ENCODE peak calls at places on chromosomes 4 and X, in six cellular contexts. One of them, this sample, is unnamed.

GRCh38 chr4:27463816-27464215 is 603.2 kb downstream of the STIM2 start:
- DNase-seq in SK-N-SH: no peak
- DNase-seq in mucosa of descending colon: no peak
- DNase-seq in fibroblast of mammary gland: peak
- DNase-seq in GM23248: peak
- DNase-seq in Karpas-422: no peak
- DNase-seq in this sample: no peak

GRCh38 chr4:6012200-6012599 is 6.0 kb downstream of the C4orf50 start:
- DNase-seq in SK-N-SH: no peak
- DNase-seq in mucosa of descending colon: no peak
- DNase-seq in fibroblast of mammary gland: no peak
- DNase-seq in GM23248: no peak
- DNase-seq in Karpas-422: no peak
- DNase-seq in this sample: no peak

GRCh38 chr4:138055890-138056289 is 186.3 kb downstream of the SLC7A11 start:
- DNase-seq in SK-N-SH: no peak
- DNase-seq in mucosa of descending colon: no peak
- DNase-seq in fibroblast of mammary gland: peak
- DNase-seq in GM23248: peak
- DNase-seq in Karpas-422: no peak
- DNase-seq in this sample: no peak

GRCh38 chrX:119760026-119760902 is 1.9 kb downstream of the SOWAHD start:
- DNase-seq in SK-N-SH: peak
- DNase-seq in mucosa of descending colon: no peak
- DNase-seq in fibroblast of mammary gland: no peak
- DNase-seq in GM23248: no peak
- DNase-seq in Karpas-422: no peak
- DNase-seq in this sample: no peak

GRCh38 chr4:121053601-121054143 is 18.7 kb downstream of the NDNF start:
- DNase-seq in SK-N-SH: no peak
- DNase-seq in mucosa of descending colon: peak
- DNase-seq in fibroblast of mammary gland: peak
- DNase-seq in GM23248: peak
- DNase-seq in Karpas-422: no peak
- DNase-seq in this sample: no peak

GRCh38 chr4:40912455-40913055 is 162.8 kb downstream of the NSUN7 start:
- DNase-seq in SK-N-SH: no peak
- DNase-seq in mucosa of descending colon: no peak
- DNase-seq in fibroblast of mammary gland: no peak
- DNase-seq in GM23248: peak
- DNase-seq in Karpas-422: no peak
- DNase-seq in this sample: no peak

GRCh38 chr4:105990933-105991332 is 95.7 kb downstream of the NPNT start:
- DNase-seq in SK-N-SH: peak
- DNase-seq in mucosa of descending colon: peak
- DNase-seq in fibroblast of mammary gland: peak
- DNase-seq in GM23248: peak
- DNase-seq in Karpas-422: no peak
- DNase-seq in this sample: no peak

GRCh38 chr4:29128810-29129209 is 1591.4 kb upstream of the PCDH7 start:
- DNase-seq in SK-N-SH: no peak
- DNase-seq in mucosa of descending colon: no peak
- DNase-seq in fibroblast of mammary gland: no peak
- DNase-seq in GM23248: no peak
- DNase-seq in Karpas-422: no peak
- DNase-seq in this sample: no peak

GRCh38 chrX:133045986-133046385 is 50.9 kb downstream of the USP26 start:
- DNase-seq in SK-N-SH: no peak
- DNase-seq in mucosa of descending colon: no peak
- DNase-seq in fibroblast of mammary gland: peak
- DNase-seq in GM23248: peak
- DNase-seq in Karpas-422: peak
- DNase-seq in this sample: peak

GRCh38 chrX:318068-318738 is 393 bp downstream of the GTPBP6 start:
- DNase-seq in SK-N-SH: peak
- DNase-seq in mucosa of descending colon: peak
- DNase-seq in fibroblast of mammary gland: peak
- DNase-seq in GM23248: peak
- DNase-seq in Karpas-422: peak
- DNase-seq in this sample: peak

GRCh38 chrX:52983526-52983925 is 25.2 kb upstream of the FAM156A start:
- DNase-seq in SK-N-SH: no peak
- DNase-seq in mucosa of descending colon: no peak
- DNase-seq in fibroblast of mammary gland: peak
- DNase-seq in GM23248: peak
- DNase-seq in Karpas-422: no peak
- DNase-seq in this sample: peak

GRCh38 chrX:118730500-118731247 is 3.3 kb downstream of the IL13RA1 start:
- DNase-seq in SK-N-SH: no peak
- DNase-seq in mucosa of descending colon: no peak
- DNase-seq in fibroblast of mammary gland: peak
- DNase-seq in GM23248: peak
- DNase-seq in Karpas-422: no peak
- DNase-seq in this sample: no peak

GRCh38 chrX:136310411-136310810 is 9.6 kb downstream of the ADGRG4 start:
- DNase-seq in SK-N-SH: no peak
- DNase-seq in mucosa of descending colon: no peak
- DNase-seq in fibroblast of mammary gland: peak
- DNase-seq in GM23248: peak
- DNase-seq in Karpas-422: no peak
- DNase-seq in this sample: no peak

GRCh38 chrX:77779695-77780094 is 6.3 kb downstream of the ATRX start:
- DNase-seq in SK-N-SH: no peak
- DNase-seq in mucosa of descending colon: no peak
- DNase-seq in fibroblast of mammary gland: no peak
- DNase-seq in GM23248: no peak
- DNase-seq in Karpas-422: no peak
- DNase-seq in this sample: no peak

GRCh38 chr4:25110653-25111329 is 49.5 kb downstream of the SEPSECS start:
- DNase-seq in SK-N-SH: no peak
- DNase-seq in mucosa of descending colon: no peak
- DNase-seq in fibroblast of mammary gland: no peak
- DNase-seq in GM23248: no peak
- DNase-seq in Karpas-422: no peak
- DNase-seq in this sample: no peak

GRCh38 chr4:5018096-5018495 is 1.2 kb downstream of the CYTL1 start:
- DNase-seq in SK-N-SH: no peak
- DNase-seq in mucosa of descending colon: no peak
- DNase-seq in fibroblast of mammary gland: no peak
- DNase-seq in GM23248: no peak
- DNase-seq in Karpas-422: peak
- DNase-seq in this sample: no peak

GRCh38 chr4:55138367-55138766 is 13.0 kb upstream of the KDR start:
- DNase-seq in SK-N-SH: no peak
- DNase-seq in mucosa of descending colon: no peak
- DNase-seq in fibroblast of mammary gland: no peak
- DNase-seq in GM23248: no peak
- DNase-seq in Karpas-422: no peak
- DNase-seq in this sample: no peak

GRCh38 chrX:97529801-97530200 is 646.1 kb downstream of the RPA4 start:
- DNase-seq in SK-N-SH: no peak
- DNase-seq in mucosa of descending colon: no peak
- DNase-seq in fibroblast of mammary gland: peak
- DNase-seq in GM23248: no peak
- DNase-seq in Karpas-422: no peak
- DNase-seq in this sample: no peak

GRCh38 chrX:129461801-129462456 is 61.4 kb downstream of the SMARCA1 start:
- DNase-seq in SK-N-SH: no peak
- DNase-seq in mucosa of descending colon: no peak
- DNase-seq in fibroblast of mammary gland: no peak
- DNase-seq in GM23248: no peak
- DNase-seq in Karpas-422: no peak
- DNase-seq in this sample: no peak

GRCh38 chrX:72142094-72142843 is 10.6 kb upstream of the RTL5 start:
- DNase-seq in SK-N-SH: peak
- DNase-seq in mucosa of descending colon: no peak
- DNase-seq in fibroblast of mammary gland: no peak
- DNase-seq in GM23248: no peak
- DNase-seq in Karpas-422: peak
- DNase-seq in this sample: no peak

GRCh38 chr4:1137850-1138249 is 24.5 kb upstream of the RNF212 start:
- DNase-seq in SK-N-SH: no peak
- DNase-seq in mucosa of descending colon: no peak
- DNase-seq in fibroblast of mammary gland: peak
- DNase-seq in GM23248: no peak
- DNase-seq in Karpas-422: no peak
- DNase-seq in this sample: no peak

DNA sequence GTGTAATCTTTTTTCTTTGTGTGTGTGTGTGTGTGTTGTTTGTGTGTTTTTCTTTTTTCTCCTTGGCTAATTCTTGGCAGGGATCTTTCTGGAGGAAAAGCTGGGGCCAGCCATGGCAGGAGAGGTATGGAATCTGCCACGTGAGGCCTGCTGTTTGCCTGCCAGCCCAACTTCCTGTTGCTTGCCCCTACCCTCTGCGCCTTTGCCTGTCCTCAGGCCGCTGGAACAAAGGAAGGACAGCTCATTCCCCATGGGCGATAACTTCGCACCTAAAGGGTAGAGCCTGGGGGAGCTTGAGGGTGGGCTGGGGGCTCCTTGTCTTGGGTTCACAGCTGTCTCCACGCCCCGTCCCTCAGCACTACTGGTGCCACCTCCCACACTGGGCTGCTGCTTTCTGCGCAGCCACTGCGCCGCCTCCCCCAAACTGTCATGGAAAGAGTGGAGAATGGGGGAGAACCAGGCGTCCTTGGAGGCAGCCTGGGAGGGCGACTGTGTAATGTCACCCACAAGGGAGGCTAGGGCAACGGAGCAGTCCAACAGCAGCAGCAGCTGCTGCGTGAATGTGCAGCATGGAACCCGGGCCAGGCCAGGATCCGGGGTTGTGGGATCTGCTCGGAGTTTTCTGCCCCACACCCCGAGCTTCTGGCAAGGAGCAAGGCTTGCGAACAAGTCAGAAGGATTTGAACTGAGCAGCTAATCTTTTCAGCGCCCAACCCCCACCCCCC is 12.3 kb upstream of the YIPF7 start:
- DNase-seq in SK-N-SH: no peak
- DNase-seq in mucosa of descending colon: no peak
- DNase-seq in fibroblast of mammary gland: no peak
- DNase-seq in GM23248: no peak
- DNase-seq in Karpas-422: no peak
- DNase-seq in this sample: no peak
- H3K4me3 ChIP-seq in SK-N-SH: no peak
- H3K4me3 ChIP-seq in mucosa of descending colon: no peak
- H3K4me3 ChIP-seq in fibroblast of mammary gland: no peak
- H3K4me3 ChIP-seq in GM23248: no peak
- H3K4me3 ChIP-seq in Karpas-422: no peak
- H3K4me3 ChIP-seq in this sample: no peak

GRCh38 chrX:47574609-47575325 is 7.5 kb upstream of the TIMP1 start:
- DNase-seq in SK-N-SH: no peak
- DNase-seq in mucosa of descending colon: peak
- DNase-seq in fibroblast of mammary gland: no peak
- DNase-seq in GM23248: no peak
- DNase-seq in Karpas-422: peak
- DNase-seq in this sample: no peak

GRCh38 chrX:47572773-47573333 is 9.4 kb upstream of the TIMP1 start:
- DNase-seq in SK-N-SH: no peak
- DNase-seq in mucosa of descending colon: no peak
- DNase-seq in fibroblast of mammary gland: no peak
- DNase-seq in GM23248: no peak
- DNase-seq in Karpas-422: peak
- DNase-seq in this sample: no peak

GRCh38 chrX:47576021-47576898 is 6.0 kb upstream of the TIMP1 start:
- DNase-seq in SK-N-SH: no peak
- DNase-seq in mucosa of descending colon: no peak
- DNase-seq in fibroblast of mammary gland: no peak
- DNase-seq in GM23248: no peak
- DNase-seq in Karpas-422: no peak
- DNase-seq in this sample: no peak

GRCh38 chrX:47573334-47574095 is 8.7 kb upstream of the TIMP1 start:
- DNase-seq in SK-N-SH: no peak
- DNase-seq in mucosa of descending colon: peak
- DNase-seq in fibroblast of mammary gland: peak
- DNase-seq in GM23248: peak
- DNase-seq in Karpas-422: peak
- DNase-seq in this sample: no peak

DNA sequence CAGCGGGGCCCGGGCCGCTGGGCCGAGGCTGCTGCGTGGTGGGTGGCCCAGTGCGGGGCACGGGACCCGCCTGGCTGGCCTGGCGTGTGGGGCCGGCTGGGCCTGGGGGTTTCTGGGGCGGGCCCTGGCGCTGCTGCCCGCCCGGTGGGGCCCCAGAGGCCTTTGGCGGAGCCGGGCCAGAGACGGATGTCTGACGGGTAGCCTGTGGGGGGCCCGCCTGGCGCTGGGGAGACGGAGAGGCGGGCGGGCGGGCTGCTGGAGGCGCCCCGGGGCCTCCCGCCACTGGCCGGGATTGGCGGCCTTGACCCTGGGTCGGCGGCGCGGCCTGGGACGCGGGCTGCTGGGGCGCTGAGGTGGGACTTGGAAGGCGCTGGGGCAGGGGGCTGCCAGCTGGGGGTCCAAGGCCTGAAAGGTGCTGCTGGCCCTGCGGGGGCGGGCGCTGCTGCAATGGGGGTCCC is 8.1 kb upstream of the TIMP1 start:
- DNase-seq in SK-N-SH: no peak
- DNase-seq in mucosa of descending colon: no peak
- DNase-seq in fibroblast of mammary gland: no peak
- DNase-seq in GM23248: no peak
- DNase-seq in Karpas-422: peak
- DNase-seq in this sample: no peak
- H3K4me3 ChIP-seq in SK-N-SH: no peak
- H3K4me3 ChIP-seq in mucosa of descending colon: no peak
- H3K4me3 ChIP-seq in fibroblast of mammary gland: no peak
- H3K4me3 ChIP-seq in GM23248: no peak
- H3K4me3 ChIP-seq in Karpas-422: no peak
- H3K4me3 ChIP-seq in this sample: no peak

GRCh38 chrX:111123606-111124179 is 27.7 kb downstream of the PAK3 start:
- DNase-seq in SK-N-SH: no peak
- DNase-seq in mucosa of descending colon: no peak
- DNase-seq in fibroblast of mammary gland: no peak
- DNase-seq in GM23248: no peak
- DNase-seq in Karpas-422: no peak
- DNase-seq in this sample: no peak
- H3K4me3 ChIP-seq in SK-N-SH: no peak
- H3K4me3 ChIP-seq in mucosa of descending colon: no peak
- H3K4me3 ChIP-seq in fibroblast of mammary gland: no peak
- H3K4me3 ChIP-seq in GM23248: no peak
- H3K4me3 ChIP-seq in Karpas-422: no peak
- H3K4me3 ChIP-seq in this sample: no peak

GRCh38 chr4:169971456-169972015 is 54.7 kb downstream of the MFAP3L start:
- DNase-seq in SK-N-SH: no peak
- DNase-seq in mucosa of descending colon: no peak
- DNase-seq in fibroblast of mammary gland: peak
- DNase-seq in GM23248: peak
- DNase-seq in Karpas-422: no peak
- DNase-seq in this sample: no peak

GRCh38 chr4:169976951-169977350 is 49.2 kb downstream of the MFAP3L start:
- DNase-seq in SK-N-SH: no peak
- DNase-seq in mucosa of descending colon: no peak
- DNase-seq in fibroblast of mammary gland: no peak
- DNase-seq in GM23248: no peak
- DNase-seq in Karpas-422: no peak
- DNase-seq in this sample: no peak

GRCh38 chr4:169975837-169976796 is 50.1 kb downstream of the MFAP3L start:
- DNase-seq in SK-N-SH: no peak
- DNase-seq in mucosa of descending colon: peak
- DNase-seq in fibroblast of mammary gland: no peak
- DNase-seq in GM23248: peak
- DNase-seq in Karpas-422: no peak
- DNase-seq in this sample: peak

GRCh38 chr4:169975131-169975836 is 50.9 kb downstream of the MFAP3L start:
- DNase-seq in SK-N-SH: no peak
- DNase-seq in mucosa of descending colon: no peak
- DNase-seq in fibroblast of mammary gland: no peak
- DNase-seq in GM23248: peak
- DNase-seq in Karpas-422: no peak
- DNase-seq in this sample: no peak
- H3K4me3 ChIP-seq in SK-N-SH: no peak
- H3K4me3 ChIP-seq in mucosa of descending colon: no peak
- H3K4me3 ChIP-seq in fibroblast of mammary gland: no peak
- H3K4me3 ChIP-seq in GM23248: peak
- H3K4me3 ChIP-seq in Karpas-422: no peak
- H3K4me3 ChIP-seq in this sample: no peak